ENCODE peak calls at places on chromosomes 11 and 22, in five cellular contexts. J is WTC11, I is MV-4-11, C is thoracic aorta, Z is upper lobe of left lung. V is an unnamed sample.
A peak's percentile ranks its signal among the peaks of the same experiment; 100 is the strongest.

GRCh38 chr22:45966892-45967365 is 10.0 kb downstream of the WNT7B start:
- DNase-seq in J (no peak), I (no peak), C (no peak), Z (peak; percentile 65), V (no peak)

GRCh38 chr11:70054020-70054419 is 24.1 kb upstream of the ANO1 start:
- DNase-seq in J (no peak), I (no peak), C (no peak), Z (no peak), V (no peak)

GRCh38 chr11:44007746-44008501 is 39.9 kb upstream of the ACCSL start:
- DNase-seq in J (no peak), I (no peak), C (no peak), Z (no peak), V (peak; percentile 40)

GRCh38 chr22:50613291-50613981 is 12.8 kb downstream of the MAPK8IP2 start:
- DNase-seq in J (no peak), I (no peak), C (no peak), Z (peak; percentile 83), V (no peak)

GRCh38 chr11:70577948-70578347 is 179.6 kb downstream of the CTTN start:
- DNase-seq in J (no peak), I (no peak), C (no peak), Z (no peak), V (no peak)

GRCh38 chr11:63480039-63480438 is 10.9 kb downstream of the PLAAT5 start:
- DNase-seq in J (no peak), I (no peak), C (no peak), Z (no peak), V (no peak)

GRCh38 chr11:45904309-45904915 is 2.7 kb downstream of the FREY1 start:
- DNase-seq in J (no peak), I (no peak), C (no peak), Z (no peak), V (no peak)

GRCh38 chr22:32622004-32622761 is 147.6 kb downstream of the FBXO7 start:
- DNase-seq in J (peak; percentile 64), I (no peak), C (no peak), Z (no peak), V (peak; percentile 91)

GRCh38 chr11:110376711-110377324 is 52.9 kb upstream of the FDX1 start:
- DNase-seq in J (peak; percentile 22), I (peak; percentile 5), C (peak; percentile 46), Z (no peak), V (peak; percentile 95)

GRCh38 chr11:655036-655726 is 18.1 kb downstream of the DRD4 start:
- DNase-seq in J (no peak), I (no peak), C (no peak), Z (no peak), V (no peak)

GRCh38 chr11:116576523-116576922 is 196.3 kb downstream of the BUD13 start:
- DNase-seq in J (no peak), I (no peak), C (no peak), Z (no peak), V (peak; percentile 77)

GRCh38 chr11:64003807-64004589 is 17.8 kb downstream of the OTUB1 start:
- DNase-seq in J (no peak), I (peak; percentile 6), C (no peak), Z (no peak), V (no peak)

GRCh38 chr22:20469110-20469855 is 26.3 kb downstream of the KLHL22 start:
- DNase-seq in J (no peak), I (no peak), C (no peak), Z (no peak), V (no peak)

GRCh38 chr11:35324183-35324582 is 95.2 kb downstream of the SLC1A2 start:
- DNase-seq in J (no peak), I (no peak), C (no peak), Z (no peak), V (no peak)

GRCh38 chr11:121329786-121330395 is 37.3 kb downstream of the SC5D start:
- DNase-seq in J (no peak), I (no peak), C (no peak), Z (no peak), V (no peak)

GRCh38 chr11:129639300-129639699 is 176.3 kb upstream of the TMEM45B start:
- DNase-seq in J (no peak), I (peak; percentile 43), C (no peak), Z (no peak), V (no peak)

GRCh38 chr11:95279921-95280861 is 49.2 kb upstream of the SESN3 start:
- DNase-seq in J (peak; percentile 44), I (peak; percentile 79), C (no peak), Z (no peak), V (peak; percentile 69)

GRCh38 chr11:30775123-30775522 is 189.0 kb upstream of the MPPED2 start:
- DNase-seq in J (no peak), I (no peak), C (no peak), Z (no peak), V (peak; percentile 41)

GRCh38 chr11:100808904-100809491 is 121.9 kb downstream of the ARHGAP42 start:
- DNase-seq in J (no peak), I (peak; percentile 5), C (no peak), Z (no peak), V (peak; percentile 97)

GRCh38 chr11:113651018-113651417 is 55.1 kb downstream of the TMPRSS5 start:
- DNase-seq in J (no peak), I (peak; percentile 77), C (no peak), Z (no peak), V (no peak)

GRCh38 chr11:102111787-102112653 is 1.8 kb downstream of the YAP1 start:
- DNase-seq in J (no peak), I (no peak), C (peak; percentile 9), Z (no peak), V (no peak)

GRCh38 chr11:16402654-16403447 is 46.5 kb upstream of the SOX6 start:
- DNase-seq in J (no peak), I (no peak), C (no peak), Z (no peak), V (peak; percentile 70)

GRCh38 chr22:35150163-35151107 is 84.5 kb downstream of the ISX start:
- DNase-seq in J (peak; percentile 89), I (peak; percentile 87), C (no peak), Z (no peak), V (peak; percentile 74)

V was measured in mesendoderm.